ENCODE peak calls at places on chromosomes 7 and 10, in eight cellular contexts. B is mucosa of descending colon; O is central memory CD4-positive, alpha-beta T cell; W is LoVo; M is aorta; N is endodermal cell; A is AG04450; H is activated CD8-positive, alpha-beta memory T cell treated with anti-CD3 and anti-CD28 coated beads, Interleukin-2, amount 50 U/mL, for 48 hours. R is an unnamed sample.
A peak's percentile ranks its signal among the peaks of the same experiment; 100 is the strongest.

GRCh38 chr10:101893510-101894120 is 50.0 kb upstream of the KCNIP2 start:
- DNase-seq in M (no peak), N (no peak), W (no peak), O (no peak), A (no peak), H (no peak), B (no peak), R (no peak)

GRCh38 chr7:4707980-4708411 is 25.9 kb downstream of the FOXK1 start:
- DNase-seq in A (no peak), M (no peak), B (no peak), N (peak; percentile 95), H (no peak), W (no peak), O (no peak), R (no peak)

GRCh38 chr7:154484943-154485342 is 432.7 kb downstream of the DPP6 start:
- DNase-seq in B (no peak), M (no peak), H (no peak), A (no peak), N (no peak), O (no peak), W (no peak), R (no peak)

GRCh38 chr7:774161-775109 is 47.4 kb upstream of the PRKAR1B start:
- DNase-seq in B (peak; percentile 83), A (no peak), O (peak; percentile 48), N (peak; percentile 92), M (peak; percentile 89), W (no peak), H (peak; percentile 91), R (no peak)

GRCh38 chr10:344582-345200 is 209.4 kb downstream of the ZMYND11 start:
- DNase-seq in H (peak; percentile 25), N (peak; percentile 28), B (no peak), A (no peak), M (no peak), W (no peak), O (no peak), R (no peak)

GRCh38 chr7:23594879-23595604 is 2.1 kb upstream of the CCDC126 start:
- DNase-seq in M (no peak), A (no peak), N (no peak), O (no peak), B (no peak), H (no peak), W (no peak), R (no peak)

GRCh38 chr10:103969436-103969835 is 2.5 kb downstream of the SLK start:
- DNase-seq in M (no peak), A (no peak), H (no peak), O (no peak), N (no peak), W (no peak), B (no peak), R (no peak)

GRCh38 chr7:141013345-141013715 is 1.4 kb downstream of the MRPS33 start:
- DNase-seq in B (no peak), A (no peak), M (no peak), H (no peak), W (no peak), N (no peak), O (no peak), R (no peak)

GRCh38 chr7:115476666-115477065 is 553.9 kb downstream of the TFEC start:
- DNase-seq in H (no peak), W (no peak), B (peak; percentile 22), O (peak; percentile 2), A (no peak), M (no peak), N (peak; percentile 60), R (no peak)

GRCh38 chr10:129514568-129515451 is 47.8 kb downstream of the MGMT start:
- DNase-seq in M (no peak), H (no peak), A (no peak), B (no peak), W (no peak), N (no peak), O (no peak), R (no peak)

GRCh38 chr10:104450954-104451353 is 97.3 kb downstream of the CFAP58 start:
- DNase-seq in B (no peak), M (no peak), H (no peak), O (no peak), A (no peak), W (no peak), N (no peak), R (no peak)

GRCh38 chr7:147249956-147250355 is 1133.4 kb downstream of the CNTNAP2 start:
- DNase-seq in O (no peak), H (no peak), N (no peak), A (no peak), W (no peak), M (no peak), B (no peak), R (no peak)

GRCh38 chr7:31102151-31102972 is 50.3 kb downstream of the ADCYAP1R1 start:
- DNase-seq in W (no peak), A (no peak), O (no peak), H (peak; percentile 33), N (peak; percentile 38), B (no peak), M (peak; percentile 53), R (no peak)

GRCh38 chr7:151080091-151080521 is 503 bp downstream of the FASTK start:
- DNase-seq in W (no peak), M (peak; percentile 78), H (no peak), A (no peak), O (no peak), N (peak; percentile 70), B (no peak), R (no peak)

GRCh38 chr10:120953897-120954296 is 102.7 kb downstream of the WDR11 start:
- DNase-seq in B (no peak), O (no peak), H (no peak), N (peak; percentile 54), A (no peak), W (no peak), M (no peak), R (no peak)

GRCh38 chr7:5278781-5279180 is 4.0 kb upstream of the SLC29A4 start:
- DNase-seq in M (no peak), N (no peak), O (no peak), W (no peak), A (no peak), B (no peak), H (no peak), R (no peak)

GRCh38 chr7:33762153-33762902 is 143.0 kb upstream of the BMPER start:
- DNase-seq in A (no peak), W (no peak), B (no peak), H (no peak), O (no peak), M (no peak), N (no peak), R (no peak)

GRCh38 chr10:51918451-51918850 is 219.1 kb upstream of the CSTF2T start:
- DNase-seq in M (no peak), A (no peak), B (no peak), N (no peak), O (no peak), W (no peak), H (no peak), R (no peak)

GRCh38 chr10:58743466-58744115 is 230.9 kb downstream of the BICC1 start:
- DNase-seq in A (peak; percentile 11), H (no peak), B (no peak), M (no peak), N (no peak), O (no peak), W (no peak), R (no peak)

GRCh38 chr7:123051916-123052315 is 56.4 kb upstream of the TAS2R16 start:
- DNase-seq in M (no peak), O (no peak), N (no peak), W (no peak), H (no peak), B (no peak), A (no peak), R (no peak)

GRCh38 chr7:30921951-30922401 is 10.3 kb downstream of the AQP1 start:
- DNase-seq in H (peak; percentile 17), W (no peak), A (no peak), O (no peak), N (peak; percentile 38), M (peak; percentile 73), B (peak; percentile 22), R (peak; percentile 47)

GRCh38 chr7:42002654-42003053 is 234.4 kb downstream of the GLI3 start:
- DNase-seq in O (no peak), M (no peak), W (no peak), B (no peak), A (no peak), N (no peak), H (no peak), R (no peak)

GRCh38 chr7:33039257-33039904 is 23.2 kb downstream of the NT5C3A start:
- DNase-seq in M (no peak), O (peak; percentile 45), A (no peak), N (no peak), W (no peak), H (no peak), B (no peak), R (no peak)

GRCh38 chr7:114048386-114049235 is 129.8 kb upstream of the PPP1R3A start:
- DNase-seq in O (peak; percentile 12), H (no peak), W (peak; percentile 53), M (no peak), B (no peak), A (no peak), N (no peak), R (no peak)

GRCh38 chr7:146096994-146097393 is 19.6 kb upstream of the CNTNAP2 start:
- DNase-seq in N (peak; percentile 86), B (no peak), W (no peak), H (no peak), A (no peak), M (no peak), O (no peak), R (no peak)

GRCh38 chr7:136251826-136252225 is 274.7 kb upstream of the MTPN start:
- DNase-seq in B (no peak), H (no peak), A (no peak), M (no peak), W (no peak), O (no peak), N (no peak), R (no peak)

GRCh38 chr10:33113111-33113856 is 155.3 kb upstream of the ITGB1 start:
- DNase-seq in N (no peak), A (peak; percentile 81), H (no peak), O (no peak), B (no peak), M (no peak), W (no peak), R (no peak)

GRCh38 chr7:75962607-75963382 is 31.6 kb downstream of the TMEM120A start:
- DNase-seq in B (no peak), H (no peak), A (peak; percentile 21), M (peak; percentile 88), W (no peak), O (no peak), N (no peak), R (no peak)

GRCh38 chr7:155412416-155413253 is 45.3 kb upstream of the EN2 start:
- DNase-seq in A (no peak), M (no peak), B (peak; percentile 64), O (no peak), W (peak; percentile 58), N (peak; percentile 92), H (peak; percentile 80), R (peak; percentile 66)

GRCh38 chr10:61971016-61971350 is 69.5 kb downstream of the ARID5B start:
- DNase-seq in N (no peak), W (no peak), B (no peak), H (no peak), A (no peak), O (no peak), M (no peak), R (no peak)

GRCh38 chr7:138282997-138283396 is 177.1 kb upstream of the TRIM24 start:
- DNase-seq in N (no peak), B (no peak), O (no peak), H (no peak), A (no peak), W (no peak), M (no peak), R (no peak)

R was measured in lower lobe of right lung.